ENCODE peak calls at places on chromosomes 4 and X, in nine cellular contexts. K is heart right ventricle, E is tibial artery, C is stomach, A is heart left ventricle, F is HepG2, V is mesendoderm, H is iPS DF 6.9, P is uterus. S is an unnamed sample.

GRCh38 chr4:42588909-42589308 is 68.0 kb downstream of the ATP8A1 start:
- DNase-seq in K (no peak), E (no peak), C (no peak), A (no peak), F (no peak), V (peak; percentile 65), H (no peak), P (no peak), S (no peak)

GRCh38 chrX:122441451-122441850 is 742.6 kb upstream of the GRIA3 start:
- DNase-seq in K (no peak), E (no peak), C (no peak), A (no peak), F (no peak), V (no peak), H (no peak), P (no peak), S (no peak)

GRCh38 chrX:67524950-67525691 is 18.7 kb upstream of the AR start:
- DNase-seq in K (no peak), E (no peak), C (no peak), A (no peak), F (no peak), V (peak; percentile 16), H (no peak), P (no peak), S (no peak)

GRCh38 chr4:119632216-119632615 is 3.6 kb upstream of the PDE5A start:
- DNase-seq in K (no peak), E (no peak), C (no peak), A (no peak), F (no peak), V (no peak), H (no peak), P (no peak), S (no peak)

GRCh38 chrX:108033890-108034289 is 11.0 kb upstream of the VSIG1 start:
- DNase-seq in K (no peak), E (no peak), C (no peak), A (no peak), F (no peak), V (peak; percentile 12), H (no peak), P (no peak), S (no peak)

GRCh38 chr4:74376888-74377483 is 12.0 kb downstream of the EREG start:
- DNase-seq in K (no peak), E (no peak), C (no peak), A (no peak), F (peak; percentile 45), V (peak; percentile 61), H (no peak), P (no peak), S (no peak)

GRCh38 chr4:21952549-21952948 is 4.0 kb upstream of the KCNIP4 start:
- DNase-seq in K (no peak), E (no peak), C (no peak), A (no peak), F (no peak), V (no peak), H (no peak), P (no peak), S (no peak)

GRCh38 chr4:185740471-185740873 is 71.5 kb downstream of the SORBS2 start:
- DNase-seq in K (no peak), E (no peak), C (no peak), A (no peak), F (no peak), V (peak; percentile 64), H (no peak), P (no peak), S (no peak)

GRCh38 chr4:75545526-75545925 is 10.3 kb upstream of the ODAPH start:
- DNase-seq in K (no peak), E (no peak), C (no peak), A (no peak), F (no peak), V (no peak), H (no peak), P (no peak), S (no peak)

GRCh38 chrX:1535241-1536041 is 1.5 kb downstream of the P2RY8 start:
- DNase-seq in K (no peak), E (peak; percentile 62), C (no peak), A (peak; percentile 41), F (no peak), V (no peak), H (no peak), P (no peak), S (no peak)

DNA sequence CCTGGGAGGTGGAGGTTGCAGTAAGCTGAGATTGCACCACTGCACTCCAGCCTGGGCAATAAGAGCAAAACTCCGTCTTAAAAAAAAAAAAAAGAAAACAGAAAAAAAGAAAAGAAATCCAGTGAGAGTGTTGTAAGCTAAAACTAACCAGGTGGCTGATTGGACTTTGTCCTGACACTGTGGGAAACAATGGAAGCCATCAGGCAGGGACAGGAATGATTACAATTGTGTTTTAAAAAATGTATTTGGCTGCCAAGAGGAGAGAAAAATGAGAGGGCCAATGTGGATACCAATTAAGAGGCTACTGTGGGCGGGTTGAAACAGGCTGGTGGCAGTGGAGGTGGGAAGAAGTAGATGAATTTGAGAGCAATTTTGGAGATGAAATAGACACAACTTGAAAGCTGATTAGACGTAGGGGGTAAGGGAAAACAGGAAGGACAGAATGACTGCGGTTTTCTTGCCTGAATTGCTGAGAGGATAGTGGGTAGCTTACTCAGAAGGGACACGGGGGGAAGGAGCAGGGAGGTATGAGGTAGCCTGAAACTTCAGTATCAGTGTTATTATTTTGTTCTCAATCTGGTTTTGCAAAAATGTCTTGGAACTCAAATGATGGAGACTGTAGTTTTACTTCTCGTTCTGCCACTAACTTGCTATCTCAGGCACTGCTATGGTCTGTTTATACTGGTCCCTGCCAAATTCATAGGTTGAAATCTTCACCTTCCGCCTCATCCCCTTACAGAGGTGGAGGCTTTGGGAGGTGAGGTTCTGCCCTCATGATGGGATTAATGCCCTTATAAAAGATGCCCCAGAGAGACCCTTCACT is 45.6 kb upstream of the CHRNA9 start:
- DNase-seq in K (no peak), E (no peak), C (no peak), A (no peak), F (no peak), V (no peak), H (no peak), P (no peak), S (no peak)
- H3K27ac ChIP-seq in K (no peak overlapping the region), E (no peak overlapping the region), C (no peak overlapping the region), A (no peak overlapping the region), F (no peak overlapping the region), V (no peak overlapping the region), H (no peak overlapping the region), P (no peak overlapping the region), S (no peak overlapping the region)

GRCh38 chr4:8612646-8613045 is 20.1 kb downstream of the CPZ start:
- DNase-seq in K (no peak), E (no peak), C (no peak), A (no peak), F (no peak), V (no peak), H (no peak), P (no peak), S (no peak)
- H3K4me1 ChIP-seq in K (peaks cover 25% of the 10 kb centered on the region), E (peaks cover 1% of the 10 kb centered on the region), C (no peaks in the 10 kb centered on the region), A (peaks cover 2% of the 10 kb centered on the region), F (no peaks in the 10 kb centered on the region), V (no peaks in the 10 kb centered on the region), H (no peaks in the 10 kb centered on the region), P (no peaks in the 10 kb centered on the region), S (no peaks in the 10 kb centered on the region)

DNA sequence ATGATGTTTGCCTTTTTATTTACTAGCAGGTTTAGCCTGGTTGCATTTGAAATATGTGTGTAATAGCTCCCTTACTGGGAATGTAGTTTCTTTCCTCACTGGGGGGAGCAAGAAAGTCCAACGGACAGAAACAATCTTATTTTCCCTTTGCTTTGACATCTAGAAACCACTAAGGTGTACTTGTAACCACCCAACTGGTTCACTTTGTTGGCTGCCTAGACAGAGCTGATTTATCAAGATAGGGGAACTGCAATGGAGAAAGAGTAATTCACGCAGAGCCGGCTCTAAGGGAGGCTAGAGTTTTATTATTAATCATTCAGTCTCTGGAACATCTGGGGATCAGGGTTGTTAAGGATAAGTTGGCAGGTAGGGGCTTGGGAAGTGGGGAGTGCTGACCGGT is 30.3 kb downstream of the XG start:
- DNase-seq in K (no peak), E (no peak), C (no peak), A (no peak), F (no peak), V (no peak), H (no peak), P (no peak), S (no peak)
- H3K27ac ChIP-seq in K (no peak overlapping the region), E (no peak overlapping the region), C (no peak overlapping the region), A (no peak overlapping the region), F (no peak overlapping the region), V (peak overlapping the region; percentile 57), H (no peak overlapping the region), P (no peak overlapping the region), S (no peak overlapping the region)

GRCh38 chr4:143384381-143384994 is 47.8 kb downstream of the GAB1 start:
- DNase-seq in K (no peak), E (peak; percentile 85), C (no peak), A (no peak), F (no peak), V (no peak), H (no peak), P (no peak), S (peak; percentile 47)

GRCh38 chr4:143382539-143382938 is 45.9 kb downstream of the GAB1 start:
- DNase-seq in K (no peak), E (no peak), C (no peak), A (no peak), F (no peak), V (no peak), H (no peak), P (no peak), S (no peak)

GRCh38 chr4:143377635-143378099 is 41.0 kb downstream of the GAB1 start:
- DNase-seq in K (no peak), E (no peak), C (no peak), A (no peak), F (no peak), V (no peak), H (no peak), P (no peak), S (no peak)

GRCh38 chr4:143381171-143382118 is 44.8 kb downstream of the GAB1 start:
- DNase-seq in K (peak; percentile 91), E (peak; percentile 93), C (peak; percentile 85), A (peak; percentile 90), F (no peak), V (peak; percentile 69), H (no peak), P (peak; percentile 85), S (peak; percentile 61)

GRCh38 chr4:143380651-143381050 is 44.0 kb downstream of the GAB1 start:
- DNase-seq in K (no peak), E (no peak), C (no peak), A (no peak), F (peak; percentile 16), V (no peak), H (no peak), P (no peak), S (no peak)
- H3K4me1 ChIP-seq in K (peaks cover 100% of the 10 kb centered on the region), E (peaks cover 60% of the 10 kb centered on the region), C (peaks cover 75% of the 10 kb centered on the region), A (peaks cover 75% of the 10 kb centered on the region), F (peaks cover 54% of the 10 kb centered on the region), V (peaks cover 2% of the 10 kb centered on the region), H (peaks cover 8% of the 10 kb centered on the region), P (peaks cover 41% of the 10 kb centered on the region), S (peaks cover 14% of the 10 kb centered on the region)

DNA sequence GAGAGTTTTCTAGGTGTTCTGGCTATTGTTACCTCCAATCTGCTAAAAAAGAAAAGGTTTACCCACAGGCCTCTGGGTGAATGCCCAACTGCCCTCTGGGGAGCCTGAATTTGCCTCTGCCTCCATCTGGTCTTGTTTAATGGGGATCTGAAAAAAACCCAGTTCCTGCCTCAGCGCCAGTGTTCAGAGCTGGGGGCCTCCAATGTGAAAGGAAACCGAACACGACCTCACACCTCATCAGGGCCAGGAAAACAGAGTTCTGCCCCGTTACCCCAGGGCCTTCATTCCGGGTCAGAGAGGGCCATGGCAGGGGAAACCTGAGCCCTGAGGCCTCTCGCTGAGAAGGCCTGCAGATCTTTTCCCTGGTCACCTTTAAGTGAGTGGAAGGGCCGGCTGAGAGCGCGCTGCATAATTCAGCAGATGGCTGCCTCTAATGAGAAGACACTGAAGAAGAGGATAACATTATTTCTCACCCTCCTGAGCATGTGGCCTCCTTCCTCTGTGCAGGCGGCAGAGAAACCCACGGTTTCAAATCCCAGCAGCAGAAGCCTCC is 6.8 kb downstream of the SEPTIN6 start:
- DNase-seq in K (no peak), E (no peak), C (no peak), A (no peak), F (no peak), V (no peak), H (no peak), P (no peak), S (no peak)
- H3K27ac ChIP-seq in K (peak overlapping the region; percentile 88), E (peak overlapping the region; percentile 61), C (peak overlapping the region; percentile 74), A (peak overlapping the region; percentile 44), F (no peak overlapping the region), V (no peak overlapping the region), H (no peak overlapping the region), P (peak overlapping the region; percentile 83), S (peak overlapping the region; percentile 93)